ENCODE peak calls at places on chromosomes 12 and 14, in four cellular contexts. N is mesothelial cell of epicardium; F is effector memory CD4-positive, alpha-beta T cell; C is HT1080. T is an unnamed sample.

GRCh38 chr12:124454735-124455134 is 112.7 kb downstream of the NCOR2 start:
- DNase-seq in N (no peak), F (no peak), C (no peak), T (no peak)

GRCh38 chr14:61860294-61860918 is 98.2 kb downstream of the SNAPC1 start:
- DNase-seq in N (no peak), F (no peak), C (peak), T (no peak)

GRCh38 chr14:91144425-91145145 is 30.7 kb downstream of the DGLUCY start:
- DNase-seq in N (no peak), F (no peak), C (peak), T (no peak)

GRCh38 chr14:96246535-96246839 is 9.5 kb upstream of the BDKRB1 start:
- DNase-seq in N (no peak), F (no peak), C (peak), T (no peak)

GRCh38 chr12:33438890-33439586 is 581 bp downstream of the SYT10 start:
- DNase-seq in N (peak), F (no peak), C (no peak), T (no peak)

GRCh38 chr12:118107026-118107425 is 3.2 kb upstream of the VSIG10 start:
- DNase-seq in N (no peak), F (no peak), C (no peak), T (no peak)

GRCh38 chr14:55103005-55103640 is 25.9 kb upstream of the LGALS3 start:
- DNase-seq in N (peak), F (peak), C (peak), T (peak)

GRCh38 chr14:102426796-102427195 is 64.1 kb downstream of the TECPR2 start:
- DNase-seq in N (no peak), F (no peak), C (no peak), T (no peak)

GRCh38 chr14:75615200-75615599 is 36.8 kb downstream of the FLVCR2 start:
- DNase-seq in N (no peak), F (no peak), C (no peak), T (no peak)

GRCh38 chr14:20690848-20691640 is 2.5 kb downstream of the ANG start:
- DNase-seq in N (no peak), F (peak), C (peak), T (peak)

GRCh38 chr12:82242729-82243128 is 115.5 kb downstream of the CCDC59 start:
- DNase-seq in N (no peak), F (no peak), C (peak), T (no peak)

GRCh38 chr14:95516554-95517209 is at the start of gene SYNE3:
- DNase-seq in N (no peak), F (peak), C (no peak), T (no peak)